ENCODE peak calls at places on chromosomes 2 and 18, in four cellular contexts. D is HFF-Myc, J is A549, S is K562. Q is an unnamed sample.

GRCh38 chr2:44200011-44200410 is 31.3 kb downstream of the PPM1B start:
- DNase-seq in D (no peak), J (no peak), S (no peak), Q (no peak)

GRCh38 chr2:216492951-216493685 is 5.5 kb upstream of the RPL37A start:
- DNase-seq in D (no peak), J (no peak), S (no peak), Q (no peak)

GRCh38 chr2:190591437-190591836 is 56.9 kb upstream of the NEMP2 start:
- DNase-seq in D (no peak), J (no peak), S (no peak), Q (no peak)

GRCh38 chr2:128415768-128416039 is 97.0 kb upstream of the HS6ST1 start:
- DNase-seq in D (no peak), J (no peak), S (no peak), Q (no peak)

GRCh38 chr18:68822926-68823325 is 25.0 kb downstream of the CCDC102B start:
- DNase-seq in D (no peak), J (no peak), S (no peak), Q (no peak)

GRCh38 chr2:31256611-31257382 is 22.8 kb downstream of the EHD3 start:
- DNase-seq in D (no peak), J (no peak), S (no peak), Q (no peak)

GRCh38 chr2:230869691-230870543 is 5.2 kb downstream of the ITM2C start:
- DNase-seq in D (no peak), J (no peak), S (no peak), Q (no peak)

GRCh38 chr2:27298391-27299080 is 9.7 kb downstream of the UCN start:
- DNase-seq in D (no peak), J (no peak), S (no peak), Q (no peak)

GRCh38 chr2:224892574-224893204 is 149.6 kb downstream of the DOCK10 start:
- DNase-seq in D (no peak), J (no peak), S (no peak), Q (no peak)

GRCh38 chr2:225122582-225123486 is 80.6 kb upstream of the DOCK10 start:
- DNase-seq in D (no peak), J (peak), S (no peak), Q (no peak)

GRCh38 chr18:54805571-54806334 is 22.5 kb upstream of the RAB27B start:
- DNase-seq in D (peak), J (peak), S (peak), Q (no peak)

GRCh38 chr18:68555935-68556334 is 159.0 kb downstream of the TMX3 start:
- DNase-seq in D (no peak), J (no peak), S (no peak), Q (no peak)

GRCh38 chr2:31141513-31141912 is 3.3 kb upstream of the GALNT14 start:
- DNase-seq in D (no peak), J (no peak), S (no peak), Q (no peak)

GRCh38 chr2:196995757-196996314 is 69.3 kb upstream of the PGAP1 start:
- DNase-seq in D (no peak), J (no peak), S (no peak), Q (no peak)

GRCh38 chr2:219002395-219003266 is 9.4 kb upstream of the CRYBA2 start:
- DNase-seq in D (no peak), J (peak), S (peak), Q (no peak)

GRCh38 chr18:3453540-3454364 is 3.8 kb downstream of the TGIF1 start:
- DNase-seq in D (peak), J (peak), S (no peak), Q (peak)

GRCh38 chr2:219455635-219456034 is 21.0 kb downstream of the SPEG start:
- DNase-seq in D (no peak), J (no peak), S (no peak), Q (no peak)

GRCh38 chr2:105114551-105114950 is 76.7 kb downstream of the MRPS9 start:
- DNase-seq in D (peak), J (peak), S (peak), Q (peak)

GRCh38 chr2:222837643-222838056 is 23.2 kb upstream of the ACSL3 start:
- DNase-seq in D (no peak), J (peak), S (no peak), Q (no peak)

GRCh38 chr18:8381801-8382459 is 227.3 kb upstream of the RAB12 start:
- DNase-seq in D (no peak), J (no peak), S (no peak), Q (no peak)

GRCh38 chr2:130823886-130824491 is 12.7 kb upstream of the ARHGEF4 start:
- DNase-seq in D (no peak), J (no peak), S (no peak), Q (no peak)

GRCh38 chr2:120908314-120908975 is 172.8 kb downstream of the GLI2 start:
- DNase-seq in D (no peak), J (no peak), S (no peak), Q (no peak)

GRCh38 chr18:49814147-49814499 is 790 bp upstream of the ACAA2 start:
- DNase-seq in D (no peak), J (peak), S (peak), Q (peak)

GRCh38 chr18:76488190-76488589 is 6.9 kb downstream of the ZNF516 start:
- DNase-seq in D (no peak), J (no peak), S (no peak), Q (no peak)

GRCh38 chr18:69216390-69216789 is 184.3 kb upstream of the DOK6 start:
- DNase-seq in D (no peak), J (no peak), S (no peak), Q (no peak)

GRCh38 chr18:54531402-54532065 is 59.5 kb upstream of the DYNAP start:
- DNase-seq in D (no peak), J (no peak), S (no peak), Q (no peak)

GRCh38 chr2:239233576-239233975 is 167.2 kb downstream of the HDAC4 start:
- DNase-seq in D (no peak), J (no peak), S (no peak), Q (no peak)

GRCh38 chr2:45237128-45237527 is 227.9 kb upstream of the SIX2 start:
- DNase-seq in D (no peak), J (no peak), S (no peak), Q (no peak)

GRCh38 chr2:179588486-179589145 is 272.8 kb downstream of the ZNF385B start:
- DNase-seq in D (no peak), J (no peak), S (no peak), Q (no peak)

GRCh38 chr2:9539530-9539929 is 16.1 kb downstream of the ADAM17 start:
- DNase-seq in D (no peak), J (no peak), S (no peak), Q (no peak)

GRCh38 chr2:11314482-11314881 is 30.0 kb downstream of the ROCK2 start:
- DNase-seq in D (no peak), J (no peak), S (no peak), Q (no peak)

GRCh38 chr2:121254748-121255147 is 30.3 kb downstream of the TFCP2L1 start:
- DNase-seq in D (no peak), J (no peak), S (no peak), Q (no peak)

GRCh38 chr2:105515581-105516415 is 116.9 kb upstream of the FHL2 start:
- DNase-seq in D (no peak), J (no peak), S (no peak), Q (no peak)

GRCh38 chr2:99841749-99842148 is 300.6 kb downstream of the AFF3 start:
- DNase-seq in D (no peak), J (no peak), S (no peak), Q (no peak)

GRCh38 chr2:100321881-100322820 is at the start of gene LONRF2:
- DNase-seq in D (no peak), J (peak), S (peak), Q (no peak)

GRCh38 chr2:9565436-9566153 is 10.0 kb upstream of the ADAM17 start:
- DNase-seq in D (peak), J (peak), S (no peak), Q (peak)

DNA sequence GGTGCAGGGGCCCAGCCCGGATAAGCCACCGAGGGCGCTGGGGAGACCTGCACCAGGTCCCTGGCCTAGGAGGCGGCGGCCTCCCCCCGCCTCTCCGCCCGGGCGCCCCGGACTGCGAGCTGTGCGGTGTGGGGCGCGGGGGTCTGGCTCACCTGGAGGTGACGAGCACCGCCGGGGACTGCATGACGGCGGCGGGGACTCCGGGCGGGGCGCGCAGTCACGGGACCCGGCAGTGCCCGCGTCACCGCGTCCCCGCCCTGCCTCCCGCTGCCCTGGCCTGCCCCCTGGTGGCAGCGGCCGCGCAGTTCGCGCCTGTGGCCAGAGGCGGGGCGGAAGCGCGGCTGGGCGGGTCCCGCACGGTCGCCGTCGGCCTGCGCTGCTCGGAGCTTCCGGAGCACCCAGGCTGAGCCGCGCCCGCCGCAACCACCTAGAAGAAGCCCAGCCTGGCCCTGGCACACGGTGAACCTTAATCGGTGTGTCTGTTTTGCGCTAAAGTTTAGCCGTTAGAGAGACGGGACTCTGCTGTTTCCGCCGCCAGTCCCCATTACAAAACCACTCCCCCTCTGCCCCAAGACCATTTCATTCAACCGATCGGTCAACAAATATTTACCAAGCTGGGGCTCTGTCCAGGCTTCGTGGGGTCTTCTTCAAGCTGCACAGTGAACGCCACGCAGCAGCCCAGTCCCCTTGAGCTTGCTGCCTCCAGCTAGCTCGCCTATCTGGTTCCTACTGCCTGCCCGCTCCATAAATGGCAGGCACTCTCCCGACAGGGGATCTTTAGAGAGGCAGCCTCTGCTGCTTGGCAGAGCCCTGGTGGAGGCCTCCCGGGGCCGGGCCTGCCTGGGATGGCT is at the start of gene HS1BP3:
- DNase-seq in D (no peak), J (peak), S (peak), Q (peak)
- TF ChIP-seq CTCF in D (peak), J (peak), S (peak), Q (peak)

DNA sequence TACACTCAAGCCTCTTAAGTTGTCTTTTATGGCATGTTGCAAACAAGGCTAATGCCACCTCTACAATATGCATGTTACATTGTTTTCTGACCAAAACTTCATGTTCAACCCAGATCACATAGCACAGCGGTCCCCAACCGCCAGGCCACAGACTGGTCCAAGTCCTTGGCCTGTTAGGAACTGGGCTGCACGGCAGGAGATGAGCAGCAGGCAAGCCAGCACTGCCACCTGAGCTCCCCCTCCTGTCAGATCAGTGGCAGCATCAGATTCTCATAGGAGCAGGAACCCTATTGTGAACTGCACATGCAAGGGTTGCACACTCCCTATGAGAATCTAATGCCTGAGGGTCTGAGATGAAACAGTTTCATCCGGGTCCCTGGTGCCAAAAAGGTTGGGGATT is 324.8 kb upstream of the CHAC2 start:
- DNase-seq in D (no peak), J (peak), S (no peak), Q (no peak)
- TF ChIP-seq CTCF in D (no peak), J (no peak), S (no peak), Q (no peak)

GRCh38 chr18:33839452-33840225 is 261.6 kb downstream of the ASXL3 start:
- DNase-seq in D (peak), J (peak), S (peak), Q (no peak)
- TF ChIP-seq CTCF in D (peak), J (no peak), S (peak), Q (peak)

GRCh38 chr2:235303499-235304291 is 190.1 kb upstream of the AGAP1 start:
- DNase-seq in D (no peak), J (no peak), S (no peak), Q (no peak)
- TF ChIP-seq CTCF in D (peak), J (peak), S (peak), Q (no peak)

DNA sequence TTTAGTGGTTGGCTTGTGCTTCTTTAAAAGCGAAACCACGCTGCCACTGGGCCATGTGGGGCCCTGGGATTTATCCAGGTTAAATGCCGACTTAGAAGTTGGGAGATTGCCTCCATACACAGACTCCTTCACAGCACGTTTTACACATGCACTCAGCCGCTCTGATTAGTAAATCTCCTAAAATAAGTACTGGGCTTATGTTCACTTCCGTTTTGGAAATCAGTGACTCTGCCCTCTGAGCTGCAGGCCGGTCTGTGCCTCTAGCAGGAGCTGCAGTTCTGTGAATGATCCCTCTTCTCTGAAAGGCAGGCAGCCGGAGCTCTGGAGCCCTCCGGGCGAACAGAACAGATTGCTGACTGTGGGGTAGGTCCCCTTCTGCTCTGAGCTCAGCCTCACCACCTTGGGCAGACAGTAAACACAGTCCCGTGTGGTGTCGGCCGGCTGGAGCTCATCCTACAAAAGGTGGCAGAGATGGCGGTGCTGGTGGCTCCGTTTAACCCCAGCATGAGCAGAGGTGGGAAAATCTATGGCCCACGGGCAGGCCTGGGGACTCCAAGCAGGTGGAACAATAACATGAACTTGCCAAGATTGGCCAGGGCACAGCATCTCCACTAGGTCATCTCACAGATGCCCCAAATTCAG is 9.8 kb upstream of the RAB17 start:
- DNase-seq in D (no peak), J (no peak), S (no peak), Q (peak)
- TF ChIP-seq CTCF in D (peak), J (no peak), S (no peak), Q (peak)

GRCh38 chr2:70132244-70133126 is 45.2 kb downstream of the PCBP1 start:
- DNase-seq in D (no peak), J (peak), S (no peak), Q (no peak)
- TF ChIP-seq CTCF in D (no peak), J (no peak), S (no peak), Q (no peak)

GRCh38 chr18:37575646-37576045 is 10.0 kb upstream of the CELF4 start:
- DNase-seq in D (no peak), J (no peak), S (no peak), Q (no peak)

GRCh38 chr18:37582306-37582705 is 16.7 kb upstream of the CELF4 start:
- DNase-seq in D (no peak), J (no peak), S (no peak), Q (no peak)

GRCh38 chr18:37577051-37577611 is 11.5 kb upstream of the CELF4 start:
- DNase-seq in D (no peak), J (no peak), S (no peak), Q (no peak)

GRCh38 chr18:37578182-37578678 is 12.6 kb upstream of the CELF4 start:
- DNase-seq in D (no peak), J (no peak), S (no peak), Q (no peak)

GRCh38 chr18:37578886-37579513 is 13.4 kb upstream of the CELF4 start:
- DNase-seq in D (peak), J (peak), S (peak), Q (no peak)
- TF ChIP-seq CTCF in D (peak), J (peak), S (peak), Q (peak)

GRCh38 chr18:23844991-23845680 is 155.9 kb downstream of the LAMA3 start:
- DNase-seq in D (no peak), J (peak), S (no peak), Q (no peak)

GRCh38 chr18:23845988-23846630 is 156.9 kb downstream of the LAMA3 start:
- DNase-seq in D (no peak), J (no peak), S (no peak), Q (no peak)

GRCh38 chr18:23850215-23850614 is 161.0 kb downstream of the LAMA3 start:
- DNase-seq in D (no peak), J (no peak), S (no peak), Q (no peak)

GRCh38 chr18:23849141-23849540 is 159.9 kb downstream of the LAMA3 start:
- DNase-seq in D (no peak), J (no peak), S (no peak), Q (no peak)

DNA sequence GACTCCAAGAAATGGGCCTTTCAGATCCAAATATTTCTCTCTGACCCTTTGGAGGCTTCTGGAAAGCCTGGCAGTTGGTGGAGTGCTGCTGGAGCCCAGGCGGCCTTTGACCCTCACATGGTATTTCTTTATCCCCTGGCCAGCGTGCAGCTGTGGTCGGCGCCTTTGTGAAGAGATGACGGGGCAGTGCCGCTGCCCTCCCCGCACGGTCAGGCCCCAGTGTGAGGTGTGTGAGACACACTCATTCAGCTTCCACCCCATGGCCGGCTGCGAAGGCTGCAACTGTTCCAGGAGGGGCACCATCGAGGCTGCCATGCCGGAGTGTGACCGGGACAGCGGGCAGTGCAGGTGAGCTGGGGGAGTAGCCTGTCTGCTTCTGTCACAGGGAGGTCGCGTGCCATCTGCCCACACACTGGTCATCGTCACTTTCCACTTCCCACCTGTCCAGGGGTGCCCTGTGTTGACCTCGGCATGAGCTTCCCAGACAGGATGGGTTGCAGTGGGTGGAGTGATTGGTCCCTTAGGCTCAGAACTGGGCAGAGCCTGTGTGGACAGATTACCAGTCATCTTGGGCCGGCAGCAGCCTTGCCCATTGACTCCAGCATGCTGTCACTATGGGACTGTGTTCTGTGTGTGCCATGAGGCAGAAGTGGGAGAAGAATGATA is 158.2 kb downstream of the LAMA3 start:
- DNase-seq in D (no peak), J (no peak), S (no peak), Q (no peak)
- TF ChIP-seq CTCF in D (no peak), J (no peak), S (no peak), Q (no peak)

GRCh38 chr2:16216555-16216938 is 276.2 kb downstream of the MYCN start:
- DNase-seq in D (no peak), J (no peak), S (no peak), Q (no peak)

GRCh38 chr2:16217271-16217670 is 276.9 kb downstream of the MYCN start:
- DNase-seq in D (no peak), J (no peak), S (no peak), Q (no peak)

GRCh38 chr2:16218161-16218560 is 277.8 kb downstream of the MYCN start:
- DNase-seq in D (no peak), J (no peak), S (no peak), Q (no peak)

GRCh38 chr2:16219292-16219975 is 279.1 kb downstream of the MYCN start:
- DNase-seq in D (no peak), J (no peak), S (no peak), Q (no peak)

GRCh38 chr2:16218651-16219050 is 278.3 kb downstream of the MYCN start:
- DNase-seq in D (no peak), J (peak), S (peak), Q (no peak)
- TF ChIP-seq CTCF in D (peak), J (peak), S (peak), Q (no peak)

Q was measured in AG09319.